ENCODE peak calls at places on chromosomes 16 and 17, in ten cellular contexts. One of them, this sample, is unnamed.

GRCh38 chr16:90019543-90020259 is 445 bp upstream of the DBNDD1 start:
- DNase-seq in T-helper 22 cell: peak; percentile 20
- DNase-seq in cardiac fibroblast: peak; percentile 11
- DNase-seq in MCF 10A: peak; percentile 34
- DNase-seq in A549: peak; percentile 58
- DNase-seq in NAMALWA: peak; percentile 47
- DNase-seq in heart right ventricle: no peak
- DNase-seq in erythroblast: no peak
- DNase-seq in WERI-Rb-1: no peak
- DNase-seq in lower lobe of right lung: peak; percentile 62
- DNase-seq in this sample: peak; percentile 68

GRCh38 chr17:82750241-82750905 is 1.5 kb upstream of the TBCD start:
- DNase-seq in heart right ventricle: peak; percentile 25
- DNase-seq in lower lobe of right lung: peak; percentile 48
- DNase-seq in A549: no peak
- DNase-seq in NAMALWA: no peak
- DNase-seq in WERI-Rb-1: no peak
- DNase-seq in MCF 10A: no peak
- DNase-seq in erythroblast: peak; percentile 57
- DNase-seq in cardiac fibroblast: no peak
- DNase-seq in T-helper 22 cell: no peak
- DNase-seq in this sample: no peak

GRCh38 chr16:67669499-67670101 is 3.0 kb downstream of the C16orf86 start:
- DNase-seq in NAMALWA: no peak
- DNase-seq in A549: no peak
- DNase-seq in cardiac fibroblast: no peak
- DNase-seq in lower lobe of right lung: peak; percentile 30
- DNase-seq in MCF 10A: no peak
- DNase-seq in WERI-Rb-1: no peak
- DNase-seq in T-helper 22 cell: no peak
- DNase-seq in erythroblast: no peak
- DNase-seq in heart right ventricle: no peak
- DNase-seq in this sample: no peak

GRCh38 chr16:52631711-52632110 is 84.8 kb upstream of the TOX3 start:
- DNase-seq in lower lobe of right lung: no peak
- DNase-seq in WERI-Rb-1: no peak
- DNase-seq in A549: no peak
- DNase-seq in cardiac fibroblast: no peak
- DNase-seq in NAMALWA: no peak
- DNase-seq in erythroblast: no peak
- DNase-seq in heart right ventricle: no peak
- DNase-seq in T-helper 22 cell: no peak
- DNase-seq in MCF 10A: no peak
- DNase-seq in this sample: no peak

GRCh38 chr17:21500064-21500463 is 123.9 kb downstream of the KCNJ12 start:
- DNase-seq in MCF 10A: no peak
- DNase-seq in erythroblast: no peak
- DNase-seq in WERI-Rb-1: no peak
- DNase-seq in NAMALWA: no peak
- DNase-seq in cardiac fibroblast: no peak
- DNase-seq in heart right ventricle: no peak
- DNase-seq in T-helper 22 cell: no peak
- DNase-seq in A549: no peak
- DNase-seq in lower lobe of right lung: no peak
- DNase-seq in this sample: no peak

GRCh38 chr17:60372790-60373483 is 19.0 kb downstream of the USP32 start:
- DNase-seq in cardiac fibroblast: peak; percentile 39
- DNase-seq in erythroblast: no peak
- DNase-seq in lower lobe of right lung: no peak
- DNase-seq in MCF 10A: peak; percentile 77
- DNase-seq in NAMALWA: no peak
- DNase-seq in T-helper 22 cell: no peak
- DNase-seq in A549: peak; percentile 45
- DNase-seq in WERI-Rb-1: no peak
- DNase-seq in heart right ventricle: no peak
- DNase-seq in this sample: no peak

GRCh38 chr16:56927471-56927870 is 4.5 kb upstream of the HERPUD1 start:
- DNase-seq in A549: no peak
- DNase-seq in lower lobe of right lung: no peak
- DNase-seq in erythroblast: no peak
- DNase-seq in cardiac fibroblast: no peak
- DNase-seq in heart right ventricle: no peak
- DNase-seq in MCF 10A: no peak
- DNase-seq in T-helper 22 cell: no peak
- DNase-seq in WERI-Rb-1: no peak
- DNase-seq in NAMALWA: peak; percentile 9
- DNase-seq in this sample: no peak

GRCh38 chr17:78682363-78682762 is 99.7 kb downstream of the CYTH1 start:
- DNase-seq in A549: no peak
- DNase-seq in heart right ventricle: no peak
- DNase-seq in cardiac fibroblast: no peak
- DNase-seq in T-helper 22 cell: no peak
- DNase-seq in NAMALWA: no peak
- DNase-seq in erythroblast: no peak
- DNase-seq in lower lobe of right lung: no peak
- DNase-seq in WERI-Rb-1: no peak
- DNase-seq in MCF 10A: no peak
- DNase-seq in this sample: no peak

GRCh38 chr17:7176870-7177209 is 2.3 kb downstream of the ASGR1 start:
- DNase-seq in A549: no peak
- DNase-seq in NAMALWA: no peak
- DNase-seq in heart right ventricle: no peak
- DNase-seq in T-helper 22 cell: no peak
- DNase-seq in WERI-Rb-1: no peak
- DNase-seq in cardiac fibroblast: peak; percentile 24
- DNase-seq in lower lobe of right lung: no peak
- DNase-seq in erythroblast: no peak
- DNase-seq in MCF 10A: no peak
- DNase-seq in this sample: no peak

GRCh38 chr17:41322264-41322902 is 6.9 kb upstream of the KRTAP17-1 start:
- DNase-seq in erythroblast: peak; percentile 13
- DNase-seq in heart right ventricle: no peak
- DNase-seq in cardiac fibroblast: peak; percentile 67
- DNase-seq in MCF 10A: peak; percentile 61
- DNase-seq in WERI-Rb-1: no peak
- DNase-seq in T-helper 22 cell: no peak
- DNase-seq in NAMALWA: peak; percentile 68
- DNase-seq in lower lobe of right lung: no peak
- DNase-seq in A549: peak; percentile 46
- DNase-seq in this sample: peak; percentile 74

GRCh38 chr16:67961551-67961957 is 6.9 kb downstream of the SLC12A4 start:
- DNase-seq in lower lobe of right lung: peak; percentile 78
- DNase-seq in A549: no peak
- DNase-seq in heart right ventricle: no peak
- DNase-seq in T-helper 22 cell: no peak
- DNase-seq in cardiac fibroblast: no peak
- DNase-seq in NAMALWA: no peak
- DNase-seq in erythroblast: no peak
- DNase-seq in WERI-Rb-1: no peak
- DNase-seq in MCF 10A: peak; percentile 98
- DNase-seq in this sample: no peak

GRCh38 chr16:1309888-1310831 is 724 bp downstream of the UBE2I start:
- DNase-seq in cardiac fibroblast: peak; percentile 58
- DNase-seq in MCF 10A: peak; percentile 44
- DNase-seq in heart right ventricle: peak; percentile 40
- DNase-seq in A549: no peak
- DNase-seq in T-helper 22 cell: peak; percentile 57
- DNase-seq in NAMALWA: peak; percentile 59
- DNase-seq in lower lobe of right lung: peak; percentile 73
- DNase-seq in WERI-Rb-1: no peak
- DNase-seq in erythroblast: peak; percentile 77
- DNase-seq in this sample: peak; percentile 77

GRCh38 chr16:57592591-57593003 is 35.8 kb upstream of the ADGRG1 start:
- DNase-seq in T-helper 22 cell: peak; percentile 36
- DNase-seq in WERI-Rb-1: no peak
- DNase-seq in erythroblast: no peak
- DNase-seq in MCF 10A: no peak
- DNase-seq in A549: no peak
- DNase-seq in heart right ventricle: no peak
- DNase-seq in NAMALWA: no peak
- DNase-seq in lower lobe of right lung: no peak
- DNase-seq in cardiac fibroblast: no peak
- DNase-seq in this sample: no peak

GRCh38 chr17:11538366-11538765 is 59.9 kb upstream of the DNAH9 start:
- DNase-seq in cardiac fibroblast: no peak
- DNase-seq in WERI-Rb-1: no peak
- DNase-seq in MCF 10A: no peak
- DNase-seq in lower lobe of right lung: no peak
- DNase-seq in A549: no peak
- DNase-seq in heart right ventricle: no peak
- DNase-seq in erythroblast: no peak
- DNase-seq in T-helper 22 cell: no peak
- DNase-seq in NAMALWA: no peak
- DNase-seq in this sample: no peak

GRCh38 chr16:3065069-3065741 is at the start of gene IL32:
- DNase-seq in T-helper 22 cell: peak; percentile 63
- DNase-seq in erythroblast: no peak
- DNase-seq in cardiac fibroblast: peak; percentile 84
- DNase-seq in NAMALWA: no peak
- DNase-seq in MCF 10A: peak; percentile 67
- DNase-seq in A549: peak; percentile 71
- DNase-seq in heart right ventricle: peak; percentile 88
- DNase-seq in lower lobe of right lung: no peak
- DNase-seq in WERI-Rb-1: no peak
- DNase-seq in this sample: no peak

GRCh38 chr16:26993988-26994387 is 72.7 kb upstream of the C16orf82 start:
- DNase-seq in NAMALWA: no peak
- DNase-seq in lower lobe of right lung: no peak
- DNase-seq in erythroblast: no peak
- DNase-seq in WERI-Rb-1: no peak
- DNase-seq in cardiac fibroblast: peak; percentile 29
- DNase-seq in heart right ventricle: no peak
- DNase-seq in T-helper 22 cell: no peak
- DNase-seq in A549: no peak
- DNase-seq in MCF 10A: no peak
- DNase-seq in this sample: no peak

GRCh38 chr17:32929288-32929574 is 1.3 kb downstream of the TMEM98 start:
- DNase-seq in heart right ventricle: no peak
- DNase-seq in NAMALWA: no peak
- DNase-seq in erythroblast: no peak
- DNase-seq in T-helper 22 cell: no peak
- DNase-seq in lower lobe of right lung: no peak
- DNase-seq in A549: no peak
- DNase-seq in MCF 10A: no peak
- DNase-seq in WERI-Rb-1: no peak
- DNase-seq in cardiac fibroblast: peak; percentile 31
- DNase-seq in this sample: no peak

GRCh38 chr17:12974319-12974661 is 43.5 kb downstream of the ELAC2 start:
- DNase-seq in A549: no peak
- DNase-seq in NAMALWA: no peak
- DNase-seq in MCF 10A: no peak
- DNase-seq in WERI-Rb-1: no peak
- DNase-seq in T-helper 22 cell: no peak
- DNase-seq in lower lobe of right lung: no peak
- DNase-seq in heart right ventricle: no peak
- DNase-seq in cardiac fibroblast: peak; percentile 46
- DNase-seq in erythroblast: no peak
- DNase-seq in this sample: no peak

GRCh38 chr16:82630688-82631087 is 3.9 kb downstream of the CDH13 start:
- DNase-seq in WERI-Rb-1: no peak
- DNase-seq in cardiac fibroblast: peak; percentile 59
- DNase-seq in NAMALWA: no peak
- DNase-seq in heart right ventricle: no peak
- DNase-seq in lower lobe of right lung: no peak
- DNase-seq in T-helper 22 cell: no peak
- DNase-seq in erythroblast: no peak
- DNase-seq in MCF 10A: peak; percentile 54
- DNase-seq in A549: no peak
- DNase-seq in this sample: peak; percentile 50

GRCh38 chr16:80569440-80570105 is 28.8 kb downstream of the DYNLRB2 start:
- DNase-seq in WERI-Rb-1: no peak
- DNase-seq in lower lobe of right lung: no peak
- DNase-seq in MCF 10A: peak; percentile 43
- DNase-seq in heart right ventricle: no peak
- DNase-seq in NAMALWA: no peak
- DNase-seq in cardiac fibroblast: peak; percentile 27
- DNase-seq in erythroblast: no peak
- DNase-seq in A549: no peak
- DNase-seq in T-helper 22 cell: peak; percentile 12
- DNase-seq in this sample: no peak